ENCODE peak calls at places on chromosomes 13 and 19, in four cellular contexts. J is RWPE2; Q is left colon; Y is effector memory CD8-positive, alpha-beta T cell. H is an unnamed sample.

GRCh38 chr13:51849145-51850101 is 4.4 kb upstream of the TMEM272 start:
- ATAC-seq in J (no peak), Q (no peak), Y (peak), H (no peak)

GRCh38 chr13:55394470-55394869 is 1746.2 kb upstream of the PRR20A start:
- ATAC-seq in Y (no peak), J (no peak), Q (no peak), H (no peak)

GRCh38 chr19:11092181-11092538 is 2.9 kb downstream of the LDLR start:
- ATAC-seq in Q (no peak), J (no peak), Y (peak), H (no peak)

GRCh38 chr19:53538378-53539109 is 599 bp downstream of the ZNF331 start:
- ATAC-seq in Q (peak), J (peak), Y (no peak), H (peak)

GRCh38 chr19:7690779-7691258 is 10.2 kb downstream of the TRAPPC5 start:
- ATAC-seq in Q (no peak), J (no peak), Y (peak), H (no peak)

GRCh38 chr19:21604941-21605548 is 99.6 kb downstream of the ZNF429 start:
- ATAC-seq in J (peak), Q (peak), Y (no peak), H (no peak)

GRCh38 chr13:53499551-53499950 is 470.9 kb downstream of the OLFM4 start:
- ATAC-seq in Y (no peak), Q (no peak), J (no peak), H (no peak)

GRCh38 chr13:76965759-76966421 is 17.6 kb downstream of the ACOD1 start:
- ATAC-seq in Y (no peak), J (peak), Q (no peak), H (peak)

GRCh38 chr13:80571346-80572307 is 230.7 kb upstream of the SPRY2 start:
- ATAC-seq in J (no peak), Y (no peak), Q (no peak), H (no peak)

GRCh38 chr13:48776396-48776795 is 122.7 kb downstream of the CYSLTR2 start:
- ATAC-seq in Y (no peak), J (no peak), Q (no peak), H (no peak)

GRCh38 chr13:82740442-82740841 is 1141.8 kb downstream of the SLITRK1 start:
- ATAC-seq in J (no peak), Q (no peak), Y (no peak), H (no peak)

GRCh38 chr13:65971541-65971940 is 1258.6 kb downstream of the PCDH9 start:
- ATAC-seq in J (no peak), Q (no peak), Y (no peak), H (no peak)

GRCh38 chr19:45852941-45853340 is 10.0 kb downstream of the SYMPK start:
- ATAC-seq in Y (no peak), Q (no peak), J (no peak), H (no peak)

H was measured in gastroesophageal sphincter.